ENCODE peak calls at places on chromosomes 12 and 14, in ten cellular contexts. N, I, W, Z, B, G, J, P, R and E are unnamed samples.

GRCh38 chr14:67510121-67510520 is 21.6 kb upstream of the TMEM229B start:
- DNase-seq in B (peak; percentile 30), I (no peak), R (no peak), J (no peak), N (no peak), W (no peak), P (no peak), Z (no peak), G (no peak), E (no peak)

GRCh38 chr12:113420996-113421595 is 1.1 kb upstream of the SDSL start:
- DNase-seq in N (no peak), B (no peak), P (no peak), Z (no peak), W (peak; percentile 68), J (no peak), G (no peak), I (no peak), R (no peak), E (no peak)

GRCh38 chr14:54440870-54441868 is at the start of gene CNIH1:
- DNase-seq in R (peak; percentile 97), W (peak; percentile 99), N (peak; percentile 64), B (peak; percentile 99), J (peak; percentile 97), G (peak; percentile 92), Z (peak; percentile 79), P (peak; percentile 94), I (peak; percentile 93), E (peak; percentile 73)

GRCh38 chr14:41873379-41874034 is 266.8 kb downstream of the LRFN5 start:
- DNase-seq in W (no peak), Z (peak; percentile 6), R (no peak), I (no peak), N (no peak), G (no peak), P (peak; percentile 69), J (no peak), B (no peak), E (peak; percentile 5)

GRCh38 chr12:65824314-65824563 is at the start of gene HMGA2:
- DNase-seq in I (no peak), Z (no peak), R (peak; percentile 68), P (no peak), J (no peak), G (no peak), W (peak; percentile 82), N (no peak), B (no peak), E (peak; percentile 59)

GRCh38 chr14:81472096-81472800 is 61.4 kb downstream of the SEL1L start:
- DNase-seq in I (no peak), G (no peak), Z (no peak), B (no peak), J (no peak), N (no peak), W (no peak), R (no peak), P (no peak), E (no peak)

GRCh38 chr12:112852810-112853209 is 54.0 kb upstream of the OAS1 start:
- DNase-seq in J (no peak), Z (no peak), G (no peak), I (no peak), P (no peak), N (no peak), R (no peak), W (no peak), B (no peak), E (no peak)

GRCh38 chr12:95943231-95943842 is at the start of gene AMDHD1:
- DNase-seq in G (peak; percentile 30), Z (no peak), R (peak; percentile 83), B (peak; percentile 85), N (no peak), J (peak; percentile 93), I (peak; percentile 50), W (peak; percentile 92), P (peak; percentile 42), E (peak; percentile 9)

GRCh38 chr12:11615481-11615880 is 34.0 kb upstream of the ETV6 start:
- DNase-seq in I (no peak), J (no peak), P (no peak), B (no peak), N (no peak), W (no peak), G (no peak), R (no peak), Z (no peak), E (no peak)

GRCh38 chr12:58314610-58315009 is 373.2 kb downstream of the ATP23 start:
- DNase-seq in B (no peak), G (no peak), J (no peak), Z (no peak), R (no peak), I (no peak), N (no peak), W (no peak), P (peak; percentile 65), E (no peak)

GRCh38 chr14:51977075-51977474 is 12.3 kb upstream of the RTRAF start:
- DNase-seq in N (no peak), B (no peak), J (no peak), G (no peak), Z (no peak), P (no peak), W (peak; percentile 11), I (peak; percentile 74), R (no peak), E (no peak)

GRCh38 chr14:76408877-76409276 is 32.9 kb downstream of the ESRRB start:
- DNase-seq in Z (no peak), W (no peak), B (no peak), J (no peak), N (no peak), I (no peak), P (no peak), G (no peak), R (no peak), E (no peak)

DNA sequence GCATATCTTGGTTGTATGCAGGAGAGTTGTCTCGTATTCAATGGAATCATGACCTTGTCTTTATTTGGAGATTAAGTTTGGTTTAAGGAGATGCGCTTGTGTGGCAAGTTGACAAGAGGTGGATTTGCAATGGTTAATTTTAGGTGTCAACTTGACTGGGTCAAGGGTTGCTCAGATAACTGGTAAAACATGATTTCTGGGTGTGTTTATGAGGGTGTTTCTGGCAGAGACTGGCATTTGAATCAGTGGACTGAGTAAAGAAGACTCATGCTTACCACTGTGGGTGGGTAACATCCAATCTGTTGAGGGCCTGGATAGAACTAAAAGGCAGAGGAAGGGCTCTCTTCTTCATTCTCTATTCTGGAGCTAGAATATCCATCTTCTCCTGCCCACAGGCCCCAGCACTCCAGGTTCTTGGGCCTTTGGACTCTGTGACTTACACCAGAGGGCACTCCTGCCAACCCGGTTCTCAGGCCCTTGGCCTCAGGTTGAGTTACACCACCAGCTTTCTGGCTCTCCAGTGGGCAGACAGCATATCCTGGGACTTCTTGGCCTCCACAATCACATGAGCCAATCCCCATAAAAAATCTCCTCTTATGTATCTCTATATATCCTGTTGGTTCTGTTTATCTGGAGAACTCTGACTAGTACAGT is 141.5 kb upstream of the ARID2 start:
- DNase-seq in P (no peak), Z (no peak), N (no peak), B (no peak), R (no peak), J (no peak), W (no peak), G (peak; percentile 12), I (no peak), E (no peak)
- H3K4me3 ChIP-seq in P (no peak overlapping the region), Z (no peak overlapping the region), N (no peak overlapping the region), B (no peak overlapping the region), R (no peak overlapping the region), J (no peak overlapping the region), W (no peak overlapping the region), G (no peak overlapping the region), I (no peak overlapping the region), E (no peak overlapping the region)

GRCh38 chr14:63362305-63362914 is 43.7 kb upstream of the GPHB5 start:
- DNase-seq in N (no peak), G (no peak), P (no peak), R (no peak), I (no peak), B (no peak), J (peak; percentile 68), W (no peak), Z (no peak), E (no peak)

GRCh38 chr14:63357841-63358240 is 39.1 kb upstream of the GPHB5 start:
- DNase-seq in P (no peak), B (no peak), W (no peak), Z (no peak), J (no peak), R (no peak), G (no peak), I (no peak), N (no peak), E (no peak)

DNA sequence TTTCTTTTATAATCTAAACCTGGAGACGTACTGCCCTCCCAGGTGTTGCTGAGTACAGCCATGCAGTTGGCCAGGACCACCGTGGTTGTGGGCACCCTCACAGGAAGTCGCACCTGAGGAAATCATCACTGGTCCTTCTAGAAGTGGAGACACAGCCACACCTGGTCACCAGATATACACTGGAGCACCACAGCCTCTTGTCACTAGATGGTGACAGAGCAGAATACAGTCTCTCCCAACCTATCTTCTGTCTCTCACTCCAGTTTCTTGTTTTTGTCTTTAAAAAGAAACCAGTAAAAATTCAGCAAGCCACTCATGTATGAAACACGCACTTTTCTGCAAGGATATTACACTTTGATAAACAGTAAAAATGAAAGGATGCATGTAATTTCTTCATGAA is 43.1 kb upstream of the GPHB5 start:
- DNase-seq in G (no peak), B (no peak), J (no peak), P (no peak), R (no peak), I (no peak), W (no peak), N (no peak), Z (no peak), E (no peak)
- TF ChIP-seq CTCF in G (no peak), B (no peak), J (peak; percentile 50), P (no peak), R (no peak), I (no peak), W (no peak), N (no peak), Z (no peak), E (no peak)

DNA sequence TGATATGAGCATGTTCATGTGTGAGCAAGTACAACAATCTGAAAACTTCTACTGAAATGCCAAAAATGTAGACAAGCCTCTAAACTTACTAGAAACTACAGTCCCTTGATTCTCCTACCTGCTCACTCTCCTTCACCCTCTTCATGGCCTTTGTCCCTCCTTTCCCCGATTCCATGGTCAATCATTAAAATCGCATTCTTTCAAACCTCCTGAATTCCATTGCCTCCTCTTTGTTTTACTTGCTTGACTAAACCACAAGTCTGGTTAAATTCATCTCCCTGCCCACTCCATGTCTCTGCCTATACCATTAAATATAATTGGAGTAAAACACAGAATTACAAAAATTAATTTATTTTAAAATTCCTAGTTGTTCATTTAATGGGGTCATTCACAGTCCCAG is 33.0 kb upstream of the SSTR1 start:
- DNase-seq in N (no peak), J (no peak), B (no peak), G (no peak), I (no peak), R (no peak), P (no peak), W (no peak), Z (no peak), E (no peak)
- H3K4me3 ChIP-seq in N (no peak overlapping the region), J (no peak overlapping the region), B (no peak overlapping the region), G (no peak overlapping the region), I (no peak overlapping the region), R (no peak overlapping the region), P (no peak overlapping the region), W (no peak overlapping the region), Z (no peak overlapping the region), E (no peak overlapping the region)

DNA sequence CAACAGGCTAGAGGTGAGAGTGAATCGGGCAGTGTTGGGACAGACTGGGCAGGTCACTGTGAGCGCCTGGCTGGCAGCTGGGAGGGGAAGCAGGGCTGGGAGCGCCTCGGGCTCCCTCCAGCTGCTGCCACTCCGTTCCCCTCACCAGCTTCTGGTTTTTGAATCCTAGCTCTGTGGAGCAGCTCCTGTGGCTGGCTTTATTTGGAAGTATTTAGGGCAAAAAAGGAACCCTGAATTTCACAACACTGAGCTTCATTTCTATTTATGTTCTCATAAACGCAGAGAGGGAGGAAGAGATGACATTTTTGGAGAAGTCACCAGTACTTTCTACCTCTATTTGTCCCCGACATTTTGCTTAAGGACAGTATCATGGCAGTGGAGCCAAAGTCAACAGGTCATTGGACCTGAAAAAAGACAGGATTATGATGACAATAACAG is 63.9 kb upstream of the ACTN1 start:
- DNase-seq in G (no peak), Z (no peak), N (peak; percentile 33), W (peak; percentile 88), P (no peak), J (no peak), B (peak; percentile 53), R (peak; percentile 82), I (peak; percentile 28), E (no peak)
- TF ChIP-seq CTCF in G (no peak), Z (no peak), N (no peak), W (no peak), P (no peak), J (no peak), B (no peak), R (no peak), I (no peak), E (no peak)